ENCODE peak calls at places on chromosome 3, in seven cellular contexts. T is fibroblast of pulmonary artery; E is NCI-H2029; I is mucosa of gallbladder; O is CD4-positive, CD25-positive, alpha-beta regulatory T cell; H is iPS-NIHi11; C is HFFc6. A is an unnamed sample.

GRCh38 chr3:101624857-101625256 is 50.9 kb downstream of the PCNP start:
- DNase-seq in E (no peak), T (no peak), C (no peak), I (no peak), O (no peak), H (no peak), A (peak)

GRCh38 chr3:131033480-131034080 is 6.9 kb downstream of the NEK11 start:
- DNase-seq in E (no peak), O (peak), T (peak), H (peak), C (peak), I (no peak), A (no peak)

GRCh38 chr3:158447408-158447807 is 123.6 kb upstream of the MLF1 start:
- DNase-seq in T (no peak), C (no peak), I (no peak), O (no peak), E (no peak), H (no peak), A (no peak)

GRCh38 chr3:171269557-171269956 is 190.6 kb downstream of the TNIK start:
- DNase-seq in I (no peak), O (no peak), C (no peak), H (no peak), T (no peak), E (no peak), A (no peak)

GRCh38 chr3:152100491-152101086 is 168.1 kb upstream of the MBNL1 start:
- DNase-seq in I (peak), T (no peak), H (no peak), E (no peak), O (no peak), C (no peak), A (peak)

GRCh38 chr3:129333891-129334290 is 55.2 kb downstream of the HMCES start:
- DNase-seq in T (no peak), I (no peak), C (no peak), H (no peak), O (no peak), E (no peak), A (no peak)

GRCh38 chr3:12659316-12660015 is 4.5 kb downstream of the RAF1 start:
- DNase-seq in O (no peak), E (no peak), I (no peak), H (no peak), T (no peak), C (peak), A (no peak)

GRCh38 chr3:193130576-193130975 is 110.4 kb upstream of the PLAAT1 start:
- DNase-seq in H (no peak), I (no peak), T (no peak), O (no peak), E (no peak), C (no peak), A (no peak)

GRCh38 chr3:55661141-55661540 is 174.0 kb upstream of the WNT5A start:
- DNase-seq in C (no peak), H (no peak), E (no peak), O (no peak), T (no peak), I (no peak), A (no peak)

GRCh38 chr3:30342319-30343060 is 263.9 kb upstream of the TGFBR2 start:
- DNase-seq in I (peak), H (no peak), C (peak), E (no peak), O (no peak), T (peak), A (no peak)

GRCh38 chr3:125611908-125612307 is 16.6 kb upstream of the OSBPL11 start:
- DNase-seq in H (peak), I (no peak), C (no peak), T (no peak), O (no peak), E (no peak), A (peak)

GRCh38 chr3:195613468-195614069 is 29.8 kb upstream of the APOD start:
- DNase-seq in C (no peak), I (no peak), T (no peak), O (no peak), E (no peak), H (peak), A (no peak)

GRCh38 chr3:22039156-22039555 is 288.1 kb upstream of the ZNF385D start:
- DNase-seq in T (no peak), C (no peak), O (no peak), E (no peak), I (no peak), H (no peak), A (no peak)

GRCh38 chr3:52712291-52713212 is 6.6 kb downstream of the SPCS1 start:
- DNase-seq in H (no peak), C (no peak), I (no peak), E (no peak), T (no peak), O (no peak), A (peak)

GRCh38 chr3:113773381-113773780 is 26.5 kb downstream of the ATP6V1A start:
- DNase-seq in T (peak), I (no peak), C (peak), O (no peak), H (no peak), E (no peak), A (no peak)

GRCh38 chr3:50807266-50807665 is 132.5 kb downstream of the DOCK3 start:
- DNase-seq in E (peak), T (no peak), I (no peak), C (no peak), O (no peak), H (no peak), A (no peak)

GRCh38 chr3:151276038-151277027 is 2.0 kb downstream of the P2RY14 start:
- DNase-seq in C (no peak), I (no peak), O (no peak), E (no peak), H (no peak), T (no peak), A (peak)

GRCh38 chr3:52153389-52154096 is 680 bp downstream of the POC1A start:
- DNase-seq in T (no peak), E (peak), I (no peak), C (peak), H (peak), O (no peak), A (peak)

GRCh38 chr3:138440596-138440995 is 6.2 kb downstream of the ESYT3 start:
- DNase-seq in T (peak), C (peak), H (no peak), O (no peak), I (no peak), E (no peak), A (no peak)

GRCh38 chr3:33660035-33660434 is 58.0 kb downstream of the CLASP2 start:
- DNase-seq in I (no peak), H (no peak), E (no peak), C (no peak), O (no peak), T (no peak), A (no peak)

GRCh38 chr3:101611023-101611422 is 37.0 kb downstream of the PCNP start:
- DNase-seq in E (no peak), O (no peak), C (no peak), T (no peak), H (no peak), I (no peak), A (no peak)

GRCh38 chr3:37999836-38000235 is 9.2 kb downstream of the VILL start:
- DNase-seq in E (no peak), H (no peak), O (no peak), T (no peak), I (no peak), C (no peak), A (peak)

GRCh38 chr3:99471353-99472323 is 166.8 kb upstream of the COL8A1 start:
- DNase-seq in O (no peak), H (no peak), E (no peak), C (no peak), I (no peak), T (no peak), A (no peak)

GRCh38 chr3:185594073-185594472 is 8.0 kb downstream of the SENP2 start:
- DNase-seq in H (no peak), T (no peak), I (no peak), E (no peak), O (no peak), C (no peak), A (no peak)

GRCh38 chr3:123405936-123406510 is 42.9 kb downstream of the ADCY5 start:
- DNase-seq in E (no peak), I (no peak), H (no peak), O (no peak), C (no peak), T (no peak), A (no peak)

GRCh38 chr3:112908252-112908651 is 61.6 kb upstream of the CD200R1L start:
- DNase-seq in O (no peak), E (no peak), H (no peak), C (no peak), I (no peak), T (no peak), A (no peak)

GRCh38 chr3:107432646-107433045 is 55.4 kb downstream of the CCDC54 start:
- DNase-seq in E (no peak), C (no peak), I (no peak), T (no peak), O (no peak), H (no peak), A (no peak)

GRCh38 chr3:55362206-55362960 is 124.7 kb downstream of the WNT5A start:
- DNase-seq in T (peak), I (no peak), E (no peak), H (no peak), C (peak), O (no peak), A (no peak)

GRCh38 chr3:14143271-14143605 is 18.4 kb downstream of the TMEM43 start:
- DNase-seq in H (no peak), E (no peak), I (no peak), C (peak), T (peak), O (no peak), A (no peak)

GRCh38 chr3:157104521-157104920 is 55.4 kb downstream of the CCNL1 start:
- DNase-seq in C (peak), E (no peak), O (no peak), I (no peak), H (no peak), T (no peak), A (no peak)

GRCh38 chr3:128355549-128355930 is 111.2 kb downstream of the DNAJB8 start:
- DNase-seq in H (no peak), E (no peak), O (no peak), I (no peak), C (no peak), T (no peak), A (no peak)

GRCh38 chr3:13706886-13707285 is 158.0 kb downstream of the FBLN2 start:
- DNase-seq in T (no peak), O (no peak), C (no peak), H (no peak), I (no peak), E (no peak), A (no peak)

GRCh38 chr3:168040624-168041208 is 55.0 kb downstream of the GOLIM4 start:
- DNase-seq in E (peak), O (no peak), C (peak), T (peak), H (peak), I (no peak), A (peak)

GRCh38 chr3:152349397-152349796 is 80.7 kb downstream of the MBNL1 start:
- DNase-seq in H (no peak), C (peak), O (no peak), E (no peak), T (peak), I (no peak), A (no peak)

GRCh38 chr3:86180696-86181095 is 810.3 kb downstream of the VGLL3 start:
- DNase-seq in H (peak), I (peak), E (no peak), O (no peak), C (no peak), T (no peak), A (peak)

A was measured in endodermal cell.